ENCODE peak calls at places on chromosomes 16 and 17, in four cellular contexts. J is A673, O is HAP-1, Q is left ventricle myocardium inferior. C is an unnamed sample.

GRCh38 chr16:4200781-4201137 is 41.1 kb downstream of the SRL start:
- DNase-seq in O (no peak), J (no peak), Q (no peak), C (no peak)

GRCh38 chr17:77579131-77579530 is 379.4 kb upstream of the TNRC6C start:
- DNase-seq in O (no peak), J (no peak), Q (no peak), C (no peak)

GRCh38 chr16:84504420-84505248 is at the start of gene MEAK7:
- DNase-seq in O (peak; percentile 95), Q (peak; percentile 99), J (peak; percentile 99), C (peak; percentile 99)

GRCh38 chr16:15811778-15812750 is 44.8 kb downstream of the MYH11 start:
- DNase-seq in O (peak; percentile 40), Q (no peak), J (no peak), C (peak; percentile 58)

GRCh38 chr17:77696720-77697460 is 261.6 kb upstream of the TNRC6C start:
- DNase-seq in Q (no peak), J (no peak), O (no peak), C (no peak)

GRCh38 chr16:86218479-86219170 is 291.7 kb upstream of the FOXF1 start:
- DNase-seq in J (no peak), Q (no peak), O (no peak), C (no peak)

GRCh38 chr16:57781741-57782606 is 20.3 kb downstream of the KIFC3 start:
- DNase-seq in O (no peak), Q (no peak), J (no peak), C (no peak)

GRCh38 chr16:67528222-67528869 is at the start of gene RIPOR1:
- DNase-seq in O (peak; percentile 57), J (peak; percentile 46), Q (peak; percentile 75), C (peak; percentile 80)

GRCh38 chr17:12627776-12628491 is 37.8 kb upstream of the MYOCD start:
- DNase-seq in Q (no peak), J (no peak), O (no peak), C (no peak)

GRCh38 chr17:8237175-8237574 is 10.7 kb downstream of the CTC1 start:
- DNase-seq in O (no peak), J (no peak), Q (no peak), C (no peak)

GRCh38 chr17:1793447-1793806 is 31.6 kb downstream of the SERPINF1 start:
- DNase-seq in Q (no peak), J (no peak), O (no peak), C (peak; percentile 7)

GRCh38 chr16:56424791-56425438 is 430 bp downstream of the AMFR start:
- DNase-seq in Q (peak; percentile 38), O (no peak), J (peak; percentile 54), C (no peak)

GRCh38 chr16:35557731-35558130 is 2098.3 kb downstream of the TP53TG3F start:
- DNase-seq in J (no peak), O (no peak), Q (no peak), C (no peak)
- H3K9me3 ChIP-seq in J (peaks cover 20% of the 10 kb centered on the region), O (no peaks in the 10 kb centered on the region), Q (no peaks in the 10 kb centered on the region), C (peaks cover 28% of the 10 kb centered on the region)

GRCh38 chr17:22409160-22409751 is 716.9 kb downstream of the KCNJ18 start:
- DNase-seq in Q (no peak), J (no peak), O (no peak), C (no peak)

GRCh38 chr17:22410136-22410535 is 717.8 kb downstream of the KCNJ18 start:
- DNase-seq in Q (no peak), O (no peak), J (no peak), C (no peak)

GRCh38 chr17:22411185-22411784 is 719.0 kb downstream of the KCNJ18 start:
- DNase-seq in O (no peak), Q (no peak), J (no peak), C (no peak)
- H3K9me3 ChIP-seq in O (no peaks in the 10 kb centered on the region), Q (peaks cover 11% of the 10 kb centered on the region), J (peaks cover 20% of the 10 kb centered on the region), C (peaks cover 5% of the 10 kb centered on the region)

DNA sequence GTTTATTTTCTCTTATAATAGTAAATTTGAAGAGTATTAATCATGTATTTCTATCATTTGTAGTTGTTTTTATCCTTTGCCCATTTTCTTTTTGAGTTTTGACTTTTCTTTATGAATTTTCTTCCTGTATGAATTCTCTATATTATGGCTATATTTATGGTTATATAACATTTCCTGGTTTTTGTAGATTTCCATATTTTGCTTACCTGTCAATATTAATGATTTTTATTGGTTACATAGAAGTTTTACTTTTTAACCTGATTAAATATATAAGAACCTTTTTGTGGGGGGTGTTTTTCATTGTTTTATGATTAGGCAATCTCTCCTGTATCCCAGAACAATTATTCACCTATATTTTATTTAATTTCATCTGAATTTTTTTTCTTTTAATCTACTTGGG is 93.2 kb downstream of the AATF start:
- DNase-seq in J (no peak), O (no peak), Q (no peak), C (no peak)
- H3K9me3 ChIP-seq in J (no peaks in the 10 kb centered on the region), O (no peaks in the 10 kb centered on the region), Q (no peaks in the 10 kb centered on the region), C (no peaks in the 10 kb centered on the region)

DNA sequence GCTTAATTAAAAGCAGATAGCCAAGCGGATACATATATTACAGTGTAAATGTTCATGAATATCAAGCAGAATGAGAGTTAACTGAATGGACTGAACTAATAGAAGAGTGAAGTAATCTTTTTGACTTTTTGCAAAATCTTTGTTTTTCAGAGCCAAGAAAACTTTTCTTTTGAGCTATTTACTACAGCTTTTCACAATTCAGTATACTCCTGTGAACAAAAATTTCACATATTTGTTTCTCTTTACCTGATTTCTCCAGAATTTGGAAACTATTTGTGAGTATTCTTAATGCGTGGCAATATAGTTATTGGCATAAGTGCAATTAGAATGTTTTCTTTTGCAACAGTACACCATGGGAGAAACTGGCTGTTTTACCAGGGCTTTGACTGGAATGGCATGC is 9.1 kb upstream of the DUXB start:
- DNase-seq in O (no peak), Q (no peak), J (no peak), C (no peak)
- H3K9me3 ChIP-seq in O (no peaks in the 10 kb centered on the region), Q (peaks cover 27% of the 10 kb centered on the region), J (peaks cover 5% of the 10 kb centered on the region), C (peaks cover 9% of the 10 kb centered on the region)